ENCODE peak calls at places on chromosomes 6 and 20, in six cellular contexts. One of them, this sample, is unnamed.

GRCh38 chr6:100506651-100507050 is 41.9 kb upstream of the SIM1 start:
- DNase-seq in tibial artery: no peak
- DNase-seq in transverse colon: no peak
- DNase-seq in ascending aorta: no peak
- DNase-seq in fibroblast of mammary gland: peak; percentile 29
- DNase-seq in HCT116: no peak
- DNase-seq in this sample: no peak

GRCh38 chr6:17816921-17817611 is 110.3 kb upstream of the NUP153 start:
- DNase-seq in tibial artery: no peak
- DNase-seq in transverse colon: no peak
- DNase-seq in ascending aorta: no peak
- DNase-seq in fibroblast of mammary gland: peak; percentile 41
- DNase-seq in HCT116: no peak
- DNase-seq in this sample: no peak

GRCh38 chr20:61918548-61918947 is 147.1 kb downstream of the TAF4 start:
- DNase-seq in tibial artery: no peak
- DNase-seq in transverse colon: no peak
- DNase-seq in ascending aorta: no peak
- DNase-seq in fibroblast of mammary gland: no peak
- DNase-seq in HCT116: no peak
- DNase-seq in this sample: no peak

GRCh38 chr20:49894073-49894470 is 21.3 kb downstream of the SPATA2 start:
- DNase-seq in tibial artery: peak; percentile 47
- DNase-seq in transverse colon: no peak
- DNase-seq in ascending aorta: no peak
- DNase-seq in fibroblast of mammary gland: no peak
- DNase-seq in HCT116: no peak
- DNase-seq in this sample: no peak

GRCh38 chr6:17086469-17086868 is 15.4 kb upstream of the STMND1 start:
- DNase-seq in tibial artery: no peak
- DNase-seq in transverse colon: peak; percentile 40
- DNase-seq in ascending aorta: no peak
- DNase-seq in fibroblast of mammary gland: peak; percentile 78
- DNase-seq in HCT116: peak; percentile 75
- DNase-seq in this sample: no peak

GRCh38 chr20:4999788-5000187 is 1.5 kb downstream of the SLC23A2 start:
- DNase-seq in tibial artery: no peak
- DNase-seq in transverse colon: no peak
- DNase-seq in ascending aorta: no peak
- DNase-seq in fibroblast of mammary gland: no peak
- DNase-seq in HCT116: no peak
- DNase-seq in this sample: no peak

GRCh38 chr6:110875548-110876169 is 1.1 kb downstream of the AMD1 start:
- DNase-seq in tibial artery: peak; percentile 79
- DNase-seq in transverse colon: peak; percentile 63
- DNase-seq in ascending aorta: peak; percentile 81
- DNase-seq in fibroblast of mammary gland: no peak
- DNase-seq in HCT116: no peak
- DNase-seq in this sample: peak; percentile 76

GRCh38 chr6:3808189-3808588 is 41.0 kb upstream of the FAM50B start:
- DNase-seq in tibial artery: no peak
- DNase-seq in transverse colon: no peak
- DNase-seq in ascending aorta: no peak
- DNase-seq in fibroblast of mammary gland: peak; percentile 63
- DNase-seq in HCT116: no peak
- DNase-seq in this sample: no peak

GRCh38 chr20:54063998-54064676 is 6.3 kb downstream of the BCAS1 start:
- DNase-seq in tibial artery: no peak
- DNase-seq in transverse colon: no peak
- DNase-seq in ascending aorta: no peak
- DNase-seq in fibroblast of mammary gland: no peak
- DNase-seq in HCT116: no peak
- DNase-seq in this sample: peak; percentile 79

GRCh38 chr6:1832844-1833787 is 223.4 kb downstream of the FOXC1 start:
- DNase-seq in tibial artery: no peak
- DNase-seq in transverse colon: peak; percentile 61
- DNase-seq in ascending aorta: peak; percentile 75
- DNase-seq in fibroblast of mammary gland: no peak
- DNase-seq in HCT116: no peak
- DNase-seq in this sample: no peak

GRCh38 chr6:38803129-38803528 is 88.0 kb downstream of the DNAH8 start:
- DNase-seq in tibial artery: no peak
- DNase-seq in transverse colon: no peak
- DNase-seq in ascending aorta: no peak
- DNase-seq in fibroblast of mammary gland: no peak
- DNase-seq in HCT116: no peak
- DNase-seq in this sample: no peak

GRCh38 chr20:39108746-39109145 is 146.6 kb downstream of the DHX35 start:
- DNase-seq in tibial artery: no peak
- DNase-seq in transverse colon: no peak
- DNase-seq in ascending aorta: no peak
- DNase-seq in fibroblast of mammary gland: peak; percentile 44
- DNase-seq in HCT116: no peak
- DNase-seq in this sample: no peak

GRCh38 chr6:93779086-93779858 is 359.9 kb upstream of the EPHA7 start:
- DNase-seq in tibial artery: no peak
- DNase-seq in transverse colon: no peak
- DNase-seq in ascending aorta: no peak
- DNase-seq in fibroblast of mammary gland: peak; percentile 47
- DNase-seq in HCT116: no peak
- DNase-seq in this sample: no peak

GRCh38 chr6:7243188-7243942 is 69.6 kb downstream of the SSR1 start:
- DNase-seq in tibial artery: no peak
- DNase-seq in transverse colon: peak; percentile 40
- DNase-seq in ascending aorta: no peak
- DNase-seq in fibroblast of mammary gland: peak; percentile 70
- DNase-seq in HCT116: peak; percentile 47
- DNase-seq in this sample: peak; percentile 26

GRCh38 chr6:134724653-134725340 is 225.1 kb downstream of the ALDH8A1 start:
- DNase-seq in tibial artery: no peak
- DNase-seq in transverse colon: no peak
- DNase-seq in ascending aorta: no peak
- DNase-seq in fibroblast of mammary gland: peak; percentile 63
- DNase-seq in HCT116: no peak
- DNase-seq in this sample: no peak

GRCh38 chr20:44613575-44613974 is 31.2 kb downstream of the PKIG start:
- DNase-seq in tibial artery: no peak
- DNase-seq in transverse colon: no peak
- DNase-seq in ascending aorta: no peak
- DNase-seq in fibroblast of mammary gland: no peak
- DNase-seq in HCT116: no peak
- DNase-seq in this sample: no peak

GRCh38 chr20:6094038-6094437 is 28.8 kb downstream of the FERMT1 start:
- DNase-seq in tibial artery: no peak
- DNase-seq in transverse colon: peak; percentile 35
- DNase-seq in ascending aorta: no peak
- DNase-seq in fibroblast of mammary gland: no peak
- DNase-seq in HCT116: no peak
- DNase-seq in this sample: no peak

GRCh38 chr20:44805991-44806729 is 4.2 kb downstream of the RIMS4 start:
- DNase-seq in tibial artery: peak; percentile 86
- DNase-seq in transverse colon: no peak
- DNase-seq in ascending aorta: peak; percentile 79
- DNase-seq in fibroblast of mammary gland: peak; percentile 71
- DNase-seq in HCT116: no peak
- DNase-seq in this sample: no peak

GRCh38 chr6:46134216-46134615 is 4.4 kb downstream of the ENPP4 start:
- DNase-seq in tibial artery: no peak
- DNase-seq in transverse colon: no peak
- DNase-seq in ascending aorta: no peak
- DNase-seq in fibroblast of mammary gland: no peak
- DNase-seq in HCT116: no peak
- DNase-seq in this sample: no peak

GRCh38 chr6:89208551-89208950 is 8.6 kb downstream of the GABRR1 start:
- DNase-seq in tibial artery: no peak
- DNase-seq in transverse colon: no peak
- DNase-seq in ascending aorta: no peak
- DNase-seq in fibroblast of mammary gland: no peak
- DNase-seq in HCT116: no peak
- DNase-seq in this sample: no peak

GRCh38 chr6:44399991-44400390 is 12.5 kb downstream of the CDC5L start:
- DNase-seq in tibial artery: no peak
- DNase-seq in transverse colon: no peak
- DNase-seq in ascending aorta: no peak
- DNase-seq in fibroblast of mammary gland: no peak
- DNase-seq in HCT116: no peak
- DNase-seq in this sample: no peak

GRCh38 chr6:109478848-109479624 is 4.0 kb downstream of the ZBTB24 start:
- DNase-seq in tibial artery: no peak
- DNase-seq in transverse colon: no peak
- DNase-seq in ascending aorta: no peak
- DNase-seq in fibroblast of mammary gland: no peak
- DNase-seq in HCT116: no peak
- DNase-seq in this sample: no peak

GRCh38 chr6:147548930-147549475 is 40.5 kb downstream of the SAMD5 start:
- DNase-seq in tibial artery: no peak
- DNase-seq in transverse colon: no peak
- DNase-seq in ascending aorta: no peak
- DNase-seq in fibroblast of mammary gland: no peak
- DNase-seq in HCT116: no peak
- DNase-seq in this sample: no peak

GRCh38 chr6:11315743-11316437 is 83.4 kb upstream of the NEDD9 start:
- DNase-seq in tibial artery: no peak
- DNase-seq in transverse colon: peak; percentile 42
- DNase-seq in ascending aorta: no peak
- DNase-seq in fibroblast of mammary gland: peak; percentile 99
- DNase-seq in HCT116: peak; percentile 1
- DNase-seq in this sample: no peak

GRCh38 chr6:41640436-41640835 is 2.2 kb downstream of the MDFI start:
- DNase-seq in tibial artery: no peak
- DNase-seq in transverse colon: no peak
- DNase-seq in ascending aorta: no peak
- DNase-seq in fibroblast of mammary gland: no peak
- DNase-seq in HCT116: no peak
- DNase-seq in this sample: no peak

GRCh38 chr6:34235605-34236422 is 859 bp upstream of the HMGA1 start:
- DNase-seq in tibial artery: peak; percentile 76
- DNase-seq in transverse colon: peak; percentile 70
- DNase-seq in ascending aorta: peak; percentile 83
- DNase-seq in fibroblast of mammary gland: peak; percentile 85
- DNase-seq in HCT116: no peak
- DNase-seq in this sample: peak; percentile 59
- H3K4me3 ChIP-seq in tibial artery: peak overlapping the region; percentile 71
- H3K4me3 ChIP-seq in transverse colon: peak overlapping the region; percentile 92
- H3K4me3 ChIP-seq in ascending aorta: peak overlapping the region; percentile 67
- H3K4me3 ChIP-seq in fibroblast of mammary gland: peak overlapping the region; percentile 68
- H3K4me3 ChIP-seq in HCT116: peak overlapping the region; percentile 69
- H3K4me3 ChIP-seq in this sample: peak overlapping the region; percentile 78

GRCh38 chr6:24927985-24928735 is 7.6 kb downstream of the RIPOR2 start:
- DNase-seq in tibial artery: no peak
- DNase-seq in transverse colon: no peak
- DNase-seq in ascending aorta: no peak
- DNase-seq in fibroblast of mammary gland: peak; percentile 48
- DNase-seq in HCT116: no peak
- DNase-seq in this sample: no peak

GRCh38 chr6:24927234-24927955 is 8.4 kb downstream of the RIPOR2 start:
- DNase-seq in tibial artery: no peak
- DNase-seq in transverse colon: no peak
- DNase-seq in ascending aorta: no peak
- DNase-seq in fibroblast of mammary gland: no peak
- DNase-seq in HCT116: no peak
- DNase-seq in this sample: peak; percentile 45

GRCh38 chr6:24931296-24931695 is 4.5 kb downstream of the RIPOR2 start:
- DNase-seq in tibial artery: no peak
- DNase-seq in transverse colon: no peak
- DNase-seq in ascending aorta: no peak
- DNase-seq in fibroblast of mammary gland: peak; percentile 39
- DNase-seq in HCT116: no peak
- DNase-seq in this sample: no peak

GRCh38 chr6:24930386-24930785 is 5.4 kb downstream of the RIPOR2 start:
- DNase-seq in tibial artery: no peak
- DNase-seq in transverse colon: no peak
- DNase-seq in ascending aorta: no peak
- DNase-seq in fibroblast of mammary gland: peak; percentile 87
- DNase-seq in HCT116: no peak
- DNase-seq in this sample: no peak

GRCh38 chr6:24929255-24929654 is 6.5 kb downstream of the RIPOR2 start:
- DNase-seq in tibial artery: no peak
- DNase-seq in transverse colon: no peak
- DNase-seq in ascending aorta: no peak
- DNase-seq in fibroblast of mammary gland: no peak
- DNase-seq in HCT116: no peak
- DNase-seq in this sample: no peak
- H3K4me3 ChIP-seq in tibial artery: no peak overlapping the region
- H3K4me3 ChIP-seq in transverse colon: no peak overlapping the region
- H3K4me3 ChIP-seq in ascending aorta: no peak overlapping the region
- H3K4me3 ChIP-seq in fibroblast of mammary gland: no peak overlapping the region
- H3K4me3 ChIP-seq in HCT116: no peak overlapping the region
- H3K4me3 ChIP-seq in this sample: peak overlapping the region; percentile 51

GRCh38 chr6:28589952-28590340 is 64.3 kb downstream of the GPX5 start:
- DNase-seq in tibial artery: no peak
- DNase-seq in transverse colon: no peak
- DNase-seq in ascending aorta: no peak
- DNase-seq in fibroblast of mammary gland: no peak
- DNase-seq in HCT116: no peak
- DNase-seq in this sample: no peak
- H3K4me3 ChIP-seq in tibial artery: no peak overlapping the region
- H3K4me3 ChIP-seq in transverse colon: no peak overlapping the region
- H3K4me3 ChIP-seq in ascending aorta: no peak overlapping the region
- H3K4me3 ChIP-seq in fibroblast of mammary gland: peak overlapping the region; percentile 38
- H3K4me3 ChIP-seq in HCT116: peak overlapping the region; percentile 8
- H3K4me3 ChIP-seq in this sample: no peak overlapping the region

GRCh38 chr6:139536751-139537617 is 162.5 kb upstream of the CITED2 start:
- DNase-seq in tibial artery: no peak
- DNase-seq in transverse colon: peak; percentile 24
- DNase-seq in ascending aorta: no peak
- DNase-seq in fibroblast of mammary gland: no peak
- DNase-seq in HCT116: no peak
- DNase-seq in this sample: no peak

GRCh38 chr6:139539852-139540251 is 165.4 kb upstream of the CITED2 start:
- DNase-seq in tibial artery: peak; percentile 89
- DNase-seq in transverse colon: peak; percentile 42
- DNase-seq in ascending aorta: peak; percentile 91
- DNase-seq in fibroblast of mammary gland: peak; percentile 98
- DNase-seq in HCT116: peak; percentile 68
- DNase-seq in this sample: no peak

GRCh38 chr6:139538366-139538765 is 163.9 kb upstream of the CITED2 start:
- DNase-seq in tibial artery: no peak
- DNase-seq in transverse colon: no peak
- DNase-seq in ascending aorta: no peak
- DNase-seq in fibroblast of mammary gland: no peak
- DNase-seq in HCT116: no peak
- DNase-seq in this sample: no peak

GRCh38 chr6:139542351-139542750 is 167.9 kb upstream of the CITED2 start:
- DNase-seq in tibial artery: no peak
- DNase-seq in transverse colon: no peak
- DNase-seq in ascending aorta: no peak
- DNase-seq in fibroblast of mammary gland: no peak
- DNase-seq in HCT116: no peak
- DNase-seq in this sample: no peak

DNA sequence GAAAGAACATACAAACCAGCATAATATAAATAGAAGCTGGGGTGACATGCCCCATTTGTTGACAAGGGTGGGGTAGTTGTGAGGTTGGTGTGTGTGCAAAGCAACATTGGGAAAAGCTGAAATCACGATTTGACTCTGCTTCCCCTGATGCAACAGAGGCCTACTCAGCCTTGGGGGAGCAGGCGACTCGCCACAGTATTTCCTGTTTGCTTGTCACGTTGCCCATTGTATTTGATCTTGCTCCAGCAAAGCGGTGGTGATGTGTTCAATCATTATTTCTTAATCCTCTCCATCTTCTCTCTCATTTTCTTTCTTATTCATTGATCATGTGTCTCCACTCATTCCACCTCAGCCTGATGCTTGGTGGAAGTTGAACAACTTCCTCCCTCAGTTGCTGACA is 165.8 kb upstream of the CITED2 start:
- DNase-seq in tibial artery: no peak
- DNase-seq in transverse colon: peak; percentile 35
- DNase-seq in ascending aorta: peak; percentile 69
- DNase-seq in fibroblast of mammary gland: peak; percentile 93
- DNase-seq in HCT116: no peak
- DNase-seq in this sample: peak; percentile 25
- H3K4me3 ChIP-seq in tibial artery: no peak overlapping the region
- H3K4me3 ChIP-seq in transverse colon: no peak overlapping the region
- H3K4me3 ChIP-seq in ascending aorta: no peak overlapping the region
- H3K4me3 ChIP-seq in fibroblast of mammary gland: no peak overlapping the region
- H3K4me3 ChIP-seq in HCT116: peak overlapping the region; percentile 10
- H3K4me3 ChIP-seq in this sample: no peak overlapping the region